ENCODE peak calls at places on chromosomes 4 and X, in five cellular contexts. One of them, this sample, is unnamed.

GRCh38 chr4:84632092-84632491 is 49.2 kb downstream of the CDS1 start:
- DNase-seq in GM12878: no peak
- DNase-seq in SK-N-SH: no peak
- DNase-seq in K562: no peak
- DNase-seq in HepG2: no peak
- DNase-seq in this sample: no peak

GRCh38 chr4:85760521-85760920 is 285.6 kb downstream of the ARHGAP24 start:
- DNase-seq in K562: no peak
- DNase-seq in SK-N-SH: no peak
- DNase-seq in GM12878: no peak
- DNase-seq in HepG2: no peak
- DNase-seq in this sample: no peak

GRCh38 chrX:16022580-16023170 is 100.7 kb upstream of the GRPR start:
- DNase-seq in K562: no peak
- DNase-seq in SK-N-SH: no peak
- DNase-seq in HepG2: no peak
- DNase-seq in GM12878: no peak
- DNase-seq in this sample: no peak

GRCh38 chr4:75180790-75181776 is 248.2 kb downstream of the PARM1 start:
- DNase-seq in K562: peak
- DNase-seq in HepG2: no peak
- DNase-seq in SK-N-SH: no peak
- DNase-seq in GM12878: peak
- DNase-seq in this sample: no peak

GRCh38 chrX:136534131-136534530 is 2.1 kb downstream of the VGLL1 start:
- DNase-seq in SK-N-SH: no peak
- DNase-seq in K562: no peak
- DNase-seq in HepG2: no peak
- DNase-seq in GM12878: no peak
- DNase-seq in this sample: no peak

GRCh38 chrX:43809463-43809862 is 72.8 kb downstream of the MAOB start:
- DNase-seq in SK-N-SH: no peak
- DNase-seq in GM12878: no peak
- DNase-seq in HepG2: no peak
- DNase-seq in K562: no peak
- DNase-seq in this sample: no peak

GRCh38 chr4:6441758-6442157 is 30.7 kb downstream of the PPP2R2C start:
- DNase-seq in HepG2: no peak
- DNase-seq in GM12878: no peak
- DNase-seq in K562: no peak
- DNase-seq in SK-N-SH: no peak
- DNase-seq in this sample: no peak

GRCh38 chrX:153944140-153944799 is at the start of gene RENBP:
- DNase-seq in GM12878: no peak
- DNase-seq in HepG2: no peak
- DNase-seq in SK-N-SH: peak
- DNase-seq in K562: peak
- DNase-seq in this sample: no peak

GRCh38 chr4:30716158-30716557 is 4.0 kb upstream of the PCDH7 start:
- DNase-seq in SK-N-SH: peak
- DNase-seq in K562: no peak
- DNase-seq in GM12878: no peak
- DNase-seq in HepG2: peak
- DNase-seq in this sample: no peak

GRCh38 chrX:120773801-120774200 is 101.9 kb downstream of the CT47B1 start:
- DNase-seq in SK-N-SH: no peak
- DNase-seq in K562: no peak
- DNase-seq in GM12878: no peak
- DNase-seq in HepG2: no peak
- DNase-seq in this sample: no peak

GRCh38 chrX:7347465-7347864 is 199.5 kb upstream of the PUDP start:
- DNase-seq in K562: no peak
- DNase-seq in SK-N-SH: no peak
- DNase-seq in HepG2: no peak
- DNase-seq in GM12878: no peak
- DNase-seq in this sample: no peak

GRCh38 chr4:77104405-77105292 is 28.9 kb upstream of the CCNI start:
- DNase-seq in SK-N-SH: no peak
- DNase-seq in HepG2: no peak
- DNase-seq in K562: peak
- DNase-seq in GM12878: no peak
- DNase-seq in this sample: no peak

GRCh38 chr4:141180991-141181760 is 39.5 kb upstream of the ZNF330 start:
- DNase-seq in K562: no peak
- DNase-seq in SK-N-SH: no peak
- DNase-seq in GM12878: no peak
- DNase-seq in HepG2: no peak
- DNase-seq in this sample: no peak

GRCh38 chr4:138751290-138751689 is 264.3 kb upstream of the NOCT start:
- DNase-seq in K562: no peak
- DNase-seq in GM12878: no peak
- DNase-seq in SK-N-SH: no peak
- DNase-seq in HepG2: no peak
- DNase-seq in this sample: no peak

GRCh38 chr4:125789018-125789417 is 474.3 kb downstream of the FAT4 start:
- DNase-seq in GM12878: no peak
- DNase-seq in HepG2: no peak
- DNase-seq in SK-N-SH: no peak
- DNase-seq in K562: no peak
- DNase-seq in this sample: no peak

GRCh38 chrX:20221902-20222301 is 44.8 kb downstream of the RPS6KA3 start:
- DNase-seq in K562: peak
- DNase-seq in GM12878: no peak
- DNase-seq in HepG2: peak
- DNase-seq in SK-N-SH: no peak
- DNase-seq in this sample: no peak

GRCh38 chrX:152861826-152862225 is 31.0 kb downstream of the NSDHL start:
- DNase-seq in HepG2: no peak
- DNase-seq in SK-N-SH: no peak
- DNase-seq in K562: no peak
- DNase-seq in GM12878: no peak
- DNase-seq in this sample: no peak

GRCh38 chrX:28126886-28127285 is 145.6 kb upstream of the DCAF8L1 start:
- DNase-seq in SK-N-SH: no peak
- DNase-seq in GM12878: no peak
- DNase-seq in HepG2: no peak
- DNase-seq in K562: no peak
- DNase-seq in this sample: no peak

GRCh38 chrX:41558531-41558930 is 111.4 kb downstream of the NYX start:
- DNase-seq in K562: peak
- DNase-seq in GM12878: no peak
- DNase-seq in SK-N-SH: peak
- DNase-seq in HepG2: no peak
- DNase-seq in this sample: peak

GRCh38 chr4:184845367-184846011 is 19.7 kb upstream of the ACSL1 start:
- DNase-seq in SK-N-SH: no peak
- DNase-seq in K562: no peak
- DNase-seq in GM12878: no peak
- DNase-seq in HepG2: peak
- DNase-seq in this sample: no peak
- TF ChIP-seq FOXM1 in SK-N-SH: no peak
- TF ChIP-seq FOXM1 in K562: no peak
- TF ChIP-seq FOXM1 in GM12878: no peak
- TF ChIP-seq FOXM1 in HepG2: no peak
- TF ChIP-seq FOXM1 in this sample: no peak

DNA sequence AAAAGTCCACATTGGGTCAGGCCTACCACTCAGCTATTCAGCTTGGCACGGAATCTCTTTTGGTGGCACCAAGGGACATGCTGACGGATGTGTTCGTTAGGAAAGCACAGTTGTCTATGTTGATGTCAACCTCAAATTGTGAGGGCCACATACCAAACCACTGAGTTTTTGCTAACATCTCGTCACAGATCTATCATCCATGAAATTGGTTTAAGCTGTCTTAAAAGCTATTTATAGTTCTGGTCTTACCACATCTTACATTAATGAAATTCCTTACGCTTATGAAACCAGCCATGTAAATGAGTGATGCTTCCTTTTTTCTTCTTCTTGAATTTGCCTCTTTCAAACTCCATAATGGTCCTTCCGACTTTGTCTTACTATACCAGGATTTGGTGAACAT is 101.5 kb downstream of the MGST2 start:
- DNase-seq in K562: no peak
- DNase-seq in SK-N-SH: no peak
- DNase-seq in GM12878: no peak
- DNase-seq in HepG2: no peak
- DNase-seq in this sample: no peak
- TF ChIP-seq FOXM1 in K562: no peak
- TF ChIP-seq FOXM1 in SK-N-SH: no peak
- TF ChIP-seq FOXM1 in GM12878: no peak
- TF ChIP-seq FOXM1 in HepG2: no peak
- TF ChIP-seq FOXM1 in this sample: no peak

GRCh38 chr4:40998680-40999358 is 215.5 kb downstream of the APBB2 start:
- DNase-seq in GM12878: no peak
- DNase-seq in K562: no peak
- DNase-seq in HepG2: no peak
- DNase-seq in SK-N-SH: no peak
- DNase-seq in this sample: no peak
- TF ChIP-seq FOXM1 in GM12878: no peak
- TF ChIP-seq FOXM1 in K562: no peak
- TF ChIP-seq FOXM1 in HepG2: no peak
- TF ChIP-seq FOXM1 in SK-N-SH: no peak
- TF ChIP-seq FOXM1 in this sample: no peak

GRCh38 chr4:18882468-18882867 is 860.9 kb upstream of the LCORL start:
- DNase-seq in K562: no peak
- DNase-seq in SK-N-SH: no peak
- DNase-seq in GM12878: no peak
- DNase-seq in HepG2: peak
- DNase-seq in this sample: no peak
- TF ChIP-seq FOXM1 in K562: no peak
- TF ChIP-seq FOXM1 in SK-N-SH: no peak
- TF ChIP-seq FOXM1 in GM12878: no peak
- TF ChIP-seq FOXM1 in HepG2: no peak
- TF ChIP-seq FOXM1 in this sample: no peak

This sample was measured in HEK293T.